ENCODE peak calls at places on chromosomes 1 and 21, in nine cellular contexts. G is astrocyte, E is RWPE2, H is Peyer's patch, X is GM23338, F is mammary epithelial cell, T is esophagus muscularis mucosa, J is fibroblast of lung, K is colonic mucosa. N is an unnamed sample.

GRCh38 chr21:36859744-36860501 is 106.5 kb downstream of the HLCS start:
- DNase-seq in G (no peak), E (peak; percentile 91), H (peak; percentile 76), X (peak; percentile 79), F (peak; percentile 21), T (no peak), J (peak; percentile 29), K (peak; percentile 91), N (peak; percentile 71)

GRCh38 chr1:41840592-41841246 is 78.0 kb downstream of the HIVEP3 start:
- DNase-seq in G (no peak), E (no peak), H (no peak), X (no peak), F (peak; percentile 70), T (no peak), J (no peak), K (no peak), N (no peak)

GRCh38 chr1:211495584-211495983 is 3.6 kb upstream of the RD3 start:
- DNase-seq in G (no peak), E (no peak), H (peak; percentile 54), X (no peak), F (peak; percentile 20), T (no peak), J (no peak), K (peak; percentile 27), N (no peak)

GRCh38 chr1:154290921-154291320 is 18.5 kb downstream of the HAX1 start:
- DNase-seq in G (no peak), E (no peak), H (no peak), X (no peak), F (no peak), T (no peak), J (no peak), K (no peak), N (no peak)

GRCh38 chr1:160925652-160926241 is 28.9 kb downstream of the ITLN2 start:
- DNase-seq in G (no peak), E (no peak), H (peak; percentile 49), X (peak; percentile 18), F (peak; percentile 41), T (no peak), J (no peak), K (no peak), N (no peak)

GRCh38 chr1:199698222-199698621 is 329.3 kb upstream of the NR5A2 start:
- DNase-seq in G (no peak), E (no peak), H (no peak), X (no peak), F (no peak), T (no peak), J (no peak), K (no peak), N (no peak)

GRCh38 chr1:232627645-232628334 is 2.1 kb downstream of the SIPA1L2 start:
- DNase-seq in G (peak; percentile 34), E (no peak), H (peak; percentile 57), X (peak; percentile 89), F (peak; percentile 67), T (no peak), J (peak; percentile 44), K (peak; percentile 52), N (no peak)

GRCh38 chr1:78491311-78492071 is 717 bp downstream of the PTGFR start:
- DNase-seq in G (peak; percentile 48), E (no peak), H (no peak), X (peak; percentile 66), F (peak; percentile 36), T (no peak), J (peak; percentile 37), K (peak; percentile 20), N (no peak)

GRCh38 chr1:6614019-6614952 is 755 bp downstream of the PHF13 start:
- DNase-seq in G (no peak), E (no peak), H (peak; percentile 80), X (peak; percentile 68), F (no peak), T (no peak), J (no peak), K (peak; percentile 58), N (peak; percentile 50)

GRCh38 chr1:169196566-169196965 is 90.1 kb downstream of the ATP1B1 start:
- DNase-seq in G (peak; percentile 6), E (no peak), H (no peak), X (no peak), F (no peak), T (no peak), J (no peak), K (no peak), N (no peak)

GRCh38 chr1:29473167-29473855 is 237.0 kb downstream of the PTPRU start:
- DNase-seq in G (no peak), E (no peak), H (no peak), X (no peak), F (no peak), T (no peak), J (no peak), K (no peak), N (no peak)

GRCh38 chr1:170932236-170932635 is 3.1 kb upstream of the MROH9 start:
- DNase-seq in G (no peak), E (no peak), H (no peak), X (peak; percentile 17), F (no peak), T (no peak), J (no peak), K (no peak), N (no peak)

GRCh38 chr1:53272349-53272748 is 34.0 kb upstream of the MAGOH start:
- DNase-seq in G (peak; percentile 5), E (no peak), H (no peak), X (no peak), F (no peak), T (no peak), J (no peak), K (no peak), N (no peak)

GRCh38 chr1:53273526-53273925 is 35.2 kb upstream of the MAGOH start:
- DNase-seq in G (no peak), E (no peak), H (no peak), X (no peak), F (peak; percentile 59), T (no peak), J (no peak), K (no peak), N (no peak)

GRCh38 chr1:53270107-53270506 is 31.8 kb upstream of the MAGOH start:
- DNase-seq in G (no peak), E (no peak), H (no peak), X (no peak), F (no peak), T (no peak), J (no peak), K (no peak), N (no peak)

GRCh38 chr1:53270873-53271272 is 32.6 kb upstream of the MAGOH start:
- DNase-seq in G (no peak), E (no peak), H (no peak), X (no peak), F (no peak), T (no peak), J (no peak), K (no peak), N (no peak)

DNA sequence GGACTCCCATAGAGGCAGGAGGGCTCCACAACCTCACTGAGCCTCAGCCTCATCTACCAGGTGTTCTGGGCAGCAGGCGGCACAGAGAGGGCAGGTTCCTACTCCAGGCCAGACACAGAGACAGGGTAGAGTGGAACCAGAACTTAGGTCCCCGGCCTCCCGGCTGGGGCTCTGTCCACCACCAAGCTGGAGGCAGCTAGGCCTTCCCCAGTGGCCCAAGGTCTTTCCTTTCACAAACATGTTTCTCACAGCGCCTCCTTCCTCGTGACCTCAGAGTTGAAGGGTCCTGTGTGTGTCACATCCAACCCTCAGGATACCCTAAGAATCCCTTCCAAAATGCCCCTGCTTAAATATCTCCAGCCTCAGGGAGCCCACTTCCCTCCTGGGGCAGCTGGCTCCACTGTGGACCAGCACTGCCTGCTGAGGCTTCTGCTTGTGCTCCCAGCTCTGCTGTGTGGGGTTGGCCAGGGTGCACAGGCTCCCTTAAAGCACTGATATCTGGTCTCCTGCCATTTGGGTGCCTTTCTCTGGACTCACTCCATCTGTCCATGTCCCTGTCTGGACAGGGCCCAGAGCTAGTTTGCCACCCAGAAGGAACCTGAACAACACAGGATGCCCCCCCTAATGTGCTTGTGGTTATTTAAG is 33.2 kb upstream of the MAGOH start:
- DNase-seq in G (no peak), E (no peak), H (peak; percentile 22), X (no peak), F (no peak), T (no peak), J (no peak), K (no peak), N (no peak)
- H3K36me3 ChIP-seq in G (no peaks in the 10 kb centered on the region), E (peaks cover 48% of the 10 kb centered on the region), H (no peaks in the 10 kb centered on the region), X (peaks cover 12% of the 10 kb centered on the region), F (peaks cover 15% of the 10 kb centered on the region), T (no peaks in the 10 kb centered on the region), J (no peaks in the 10 kb centered on the region), K (no peaks in the 10 kb centered on the region), N (no peaks in the 10 kb centered on the region)

GRCh38 chr1:8213676-8214075 is 104.2 kb upstream of the SLC45A1 start:
- DNase-seq in G (no peak), E (no peak), H (no peak), X (no peak), F (no peak), T (no peak), J (no peak), K (no peak), N (no peak)
- H3K36me3 ChIP-seq in G (no peaks in the 10 kb centered on the region), E (no peaks in the 10 kb centered on the region), H (no peaks in the 10 kb centered on the region), X (no peaks in the 10 kb centered on the region), F (no peaks in the 10 kb centered on the region), T (no peaks in the 10 kb centered on the region), J (no peaks in the 10 kb centered on the region), K (no peaks in the 10 kb centered on the region), N (no peaks in the 10 kb centered on the region)

DNA sequence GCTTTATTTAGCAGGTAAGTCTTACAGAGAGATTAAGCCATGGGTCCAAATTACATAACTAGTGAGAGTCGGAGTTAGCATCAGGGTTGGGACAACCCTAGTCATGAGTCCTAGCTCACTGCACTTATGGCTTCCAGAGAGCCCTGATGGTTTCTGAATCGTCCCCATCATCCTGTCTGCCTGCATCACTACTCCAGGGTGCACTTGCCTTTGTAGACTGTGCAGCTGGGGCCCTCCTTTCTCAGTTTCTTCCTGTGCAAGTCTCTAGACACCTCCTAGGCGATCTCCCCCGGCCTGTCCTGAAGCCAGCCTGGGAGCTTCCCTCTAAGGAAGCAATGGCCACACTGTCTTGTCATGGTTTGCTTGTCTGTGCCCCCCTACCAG is 37.1 kb downstream of the KIAA0040 start:
- DNase-seq in G (no peak), E (no peak), H (no peak), X (no peak), F (no peak), T (no peak), J (no peak), K (no peak), N (no peak)
- H3K36me3 ChIP-seq in G (no peaks in the 10 kb centered on the region), E (peaks cover 11% of the 10 kb centered on the region), H (no peaks in the 10 kb centered on the region), X (no peaks in the 10 kb centered on the region), F (peaks cover 10% of the 10 kb centered on the region), T (peaks cover 23% of the 10 kb centered on the region), J (no peaks in the 10 kb centered on the region), K (no peaks in the 10 kb centered on the region), N (peaks cover under 1% of the 10 kb centered on the region)

GRCh38 chr1:85262985-85263384 is 3.5 kb upstream of the C1orf52 start:
- DNase-seq in G (no peak), E (no peak), H (no peak), X (no peak), F (no peak), T (no peak), J (no peak), K (no peak), N (no peak)

GRCh38 chr1:85268801-85269585 is 7.4 kb downstream of the BCL10 start:
- DNase-seq in G (no peak), E (no peak), H (no peak), X (no peak), F (no peak), T (no peak), J (no peak), K (no peak), N (no peak)

GRCh38 chr1:85264150-85264549 is 4.7 kb upstream of the C1orf52 start:
- DNase-seq in G (peak; percentile 17), E (no peak), H (no peak), X (no peak), F (peak; percentile 49), T (no peak), J (no peak), K (no peak), N (no peak)

GRCh38 chr1:85267313-85267712 is 7.9 kb upstream of the C1orf52 start:
- DNase-seq in G (no peak), E (no peak), H (no peak), X (no peak), F (no peak), T (no peak), J (no peak), K (no peak), N (no peak)
- H3K36me3 ChIP-seq in G (peaks cover 59% of the 10 kb centered on the region), E (peaks cover 88% of the 10 kb centered on the region), H (no peaks in the 10 kb centered on the region), X (peaks cover 45% of the 10 kb centered on the region), F (peaks cover 51% of the 10 kb centered on the region), T (peaks cover 58% of the 10 kb centered on the region), J (peaks cover 7% of the 10 kb centered on the region), K (peaks cover 15% of the 10 kb centered on the region), N (no peaks in the 10 kb centered on the region)

N was measured in Caco-2.